ENCODE peak calls at places on chromosome 3, in five cellular contexts. O is PC-9, D is uterus, Z is lower lobe of right lung, J is SK-N-SH. C is an unnamed sample.

GRCh38 chr3:141308588-141309218 is 59.6 kb upstream of the ZBTB38 start:
- DNase-seq in O (peak; percentile 55), D (peak; percentile 39), Z (peak; percentile 69), J (peak; percentile 33), C (no peak)

GRCh38 chr3:177781686-177782161 is 584.4 kb upstream of the TBL1XR1 start:
- DNase-seq in O (no peak), D (peak; percentile 74), Z (peak; percentile 43), J (no peak), C (peak; percentile 16)

GRCh38 chr3:9147215-9147895 is 102.1 kb downstream of the SRGAP3 start:
- DNase-seq in O (no peak), D (peak; percentile 74), Z (no peak), J (no peak), C (no peak)

GRCh38 chr3:14791343-14791945 is 27.3 kb upstream of the FGD5 start:
- DNase-seq in O (no peak), D (peak; percentile 68), Z (peak; percentile 66), J (peak; percentile 85), C (peak; percentile 75)

GRCh38 chr3:184715943-184716651 is 4.2 kb upstream of the MAGEF1 start:
- DNase-seq in O (no peak), D (no peak), Z (no peak), J (no peak), C (no peak)

GRCh38 chr3:188353409-188353808 is 199.5 kb downstream of the LPP start:
- DNase-seq in O (no peak), D (no peak), Z (no peak), J (no peak), C (no peak)

GRCh38 chr3:101913173-101913572 is 63.9 kb downstream of the NFKBIZ start:
- DNase-seq in O (no peak), D (no peak), Z (no peak), J (no peak), C (no peak)

GRCh38 chr3:111809196-111809595 is 49.9 kb upstream of the PHLDB2 start:
- DNase-seq in O (no peak), D (no peak), Z (no peak), J (no peak), C (no peak)

GRCh38 chr3:48928679-48929078 is 10.0 kb downstream of the ARIH2 start:
- DNase-seq in O (no peak), D (no peak), Z (no peak), J (no peak), C (no peak)

GRCh38 chr3:52897130-52898109 is at the start of gene STIMATE:
- DNase-seq in O (peak; percentile 63), D (peak; percentile 80), Z (peak; percentile 95), J (peak; percentile 97), C (peak; percentile 94)

GRCh38 chr3:164419220-164419619 is 659.1 kb downstream of the SI start:
- DNase-seq in O (no peak), D (no peak), Z (no peak), J (no peak), C (no peak)

GRCh38 chr3:126959921-126960603 is 22.9 kb upstream of the PLXNA1 start:
- DNase-seq in O (peak; percentile 88), D (no peak), Z (no peak), J (peak; percentile 84), C (peak; percentile 46)

GRCh38 chr3:120445654-120446053 is 5.1 kb downstream of the FSTL1 start:
- DNase-seq in O (no peak), D (no peak), Z (no peak), J (no peak), C (no peak)

GRCh38 chr3:134708025-134708597 is 57.3 kb upstream of the KY start:
- DNase-seq in O (no peak), D (no peak), Z (no peak), J (no peak), C (no peak)

GRCh38 chr3:181040030-181040429 is 50.5 kb upstream of the DNAJC19 start:
- DNase-seq in O (no peak), D (no peak), Z (no peak), J (no peak), C (no peak)

GRCh38 chr3:165728924-165729323 is 108.3 kb downstream of the BCHE start:
- DNase-seq in O (no peak), D (no peak), Z (no peak), J (no peak), C (no peak)
- H3K4me3 ChIP-seq in O (no peak overlapping the region), D (no peak overlapping the region), Z (no peak overlapping the region), J (no peak overlapping the region), C (no peak overlapping the region)

GRCh38 chr3:146138904-146139303 is 22.1 kb downstream of the PLOD2 start:
- DNase-seq in O (no peak), D (no peak), Z (no peak), J (no peak), C (no peak)
- H3K4me1 ChIP-seq in O (no peaks in the 10 kb centered on the region), D (no peaks in the 10 kb centered on the region), Z (peaks cover 17% of the 10 kb centered on the region), J (no peaks in the 10 kb centered on the region), C (peaks cover 8% of the 10 kb centered on the region)

DNA sequence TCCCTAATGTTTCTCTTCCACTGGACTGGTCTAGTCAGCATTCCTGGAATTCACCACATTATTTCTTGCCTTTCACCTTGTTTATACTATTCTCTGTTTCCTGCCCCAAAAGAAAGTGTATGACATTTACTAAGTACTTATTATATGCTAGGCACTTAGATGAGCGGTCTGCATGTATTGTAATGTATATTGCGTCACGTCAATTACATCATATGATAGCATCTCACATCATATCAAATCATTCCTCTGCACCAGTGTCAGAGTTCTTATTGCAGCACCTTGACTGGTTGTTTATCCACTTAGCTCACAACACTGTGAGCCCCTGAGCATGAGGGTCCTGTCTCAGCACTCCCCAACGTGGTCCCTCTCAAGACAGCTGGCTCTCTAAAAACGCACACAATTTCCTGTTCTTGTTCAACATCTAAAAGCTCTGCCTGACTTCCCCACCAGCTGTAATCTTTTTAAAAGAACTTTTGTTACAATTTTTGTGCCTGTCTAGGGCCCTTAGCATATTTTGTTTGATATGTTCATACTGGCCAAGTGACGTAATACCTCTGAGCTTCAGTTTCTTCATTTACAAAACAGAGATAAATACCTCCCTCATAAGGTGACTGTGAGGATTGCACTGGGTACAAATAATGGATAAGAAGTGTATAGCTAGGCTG is 58.8 kb downstream of the ARHGAP31 start:
- DNase-seq in O (peak; percentile 66), D (no peak), Z (no peak), J (no peak), C (no peak)
- TF ChIP-seq CTCF in O (peak; percentile 53), D (no peak), Z (peak; percentile 40), J (peak; percentile 47), C (peak; percentile 14)

DNA sequence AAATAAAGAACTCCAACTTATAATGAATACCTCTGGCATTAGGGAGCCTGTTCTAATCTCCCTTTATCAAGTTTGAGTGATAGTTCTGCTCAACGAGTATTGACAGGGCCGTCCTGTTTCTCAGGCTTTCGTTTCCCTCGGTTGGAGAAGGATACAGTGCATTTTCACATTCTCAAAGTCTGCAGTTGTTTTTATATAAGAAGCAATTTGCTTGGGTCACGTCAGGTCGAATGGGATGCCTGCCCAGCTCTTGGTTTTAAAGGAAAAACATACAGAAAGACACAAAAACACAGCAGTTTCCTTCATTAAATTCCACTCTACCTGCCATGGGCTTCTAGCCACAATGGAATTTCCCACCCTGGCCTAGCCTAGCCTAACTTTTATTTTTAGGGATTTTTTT is 366.3 kb downstream of the TIGIT start:
- DNase-seq in O (no peak), D (peak; percentile 27), Z (no peak), J (no peak), C (no peak)
- H3K4me3 ChIP-seq in O (no peak overlapping the region), D (no peak overlapping the region), Z (no peak overlapping the region), J (no peak overlapping the region), C (peak overlapping the region; percentile 10)